ENCODE peak calls at places on chromosomes 11 and 22, in six cellular contexts. C is HepG2, L is H1, W is K562, V is SK-N-SH, U is HL-60. P is an unnamed sample.

GRCh38 chr11:87331273-87331672 is 293.5 kb downstream of the TMEM135 start:
- DNase-seq in U (no peak), W (no peak), L (no peak), V (no peak), C (no peak), P (no peak)

GRCh38 chr22:26276530-26277200 is 107.4 kb downstream of the SEZ6L start:
- DNase-seq in V (no peak), C (no peak), W (no peak), L (no peak), U (no peak), P (no peak)

GRCh38 chr11:235998-236773 is at the start of gene SIRT3:
- DNase-seq in L (peak), U (peak), W (peak), V (peak), C (peak), P (peak)

GRCh38 chr11:131235328-131236298 is 134.8 kb upstream of the NTM start:
- DNase-seq in U (no peak), C (no peak), L (no peak), V (peak), W (no peak), P (no peak)

GRCh38 chr11:33970984-33971466 is 79.1 kb upstream of the LMO2 start:
- DNase-seq in V (peak), U (peak), C (peak), L (peak), W (peak), P (no peak)

GRCh38 chr11:3865388-3866193 is 10.1 kb downstream of the STIM1 start:
- DNase-seq in W (peak), C (no peak), L (no peak), V (no peak), U (peak), P (no peak)

GRCh38 chr11:12968836-12969235 is 40.3 kb upstream of the RASSF10 start:
- DNase-seq in L (no peak), V (no peak), W (no peak), U (no peak), C (no peak), P (no peak)

GRCh38 chr11:45885274-45885920 is at the start of gene MAPK8IP1:
- DNase-seq in U (no peak), C (peak), V (peak), W (peak), L (peak), P (no peak)

GRCh38 chr22:22394589-22394988 is 114.0 kb downstream of the ZNF280B start:
- DNase-seq in U (no peak), W (peak), L (no peak), V (no peak), C (no peak), P (no peak)

GRCh38 chr11:97740783-97741151 is 1280.0 kb upstream of the CNTN5 start:
- DNase-seq in V (peak), U (no peak), L (no peak), C (no peak), W (no peak), P (no peak)

GRCh38 chr11:119169272-119169719 is 771 bp downstream of the NLRX1 start:
- DNase-seq in V (no peak), W (no peak), L (peak), C (peak), U (peak), P (no peak)

GRCh38 chr11:126175261-126175885 is 36.1 kb downstream of the RPUSD4 start:
- DNase-seq in W (no peak), U (no peak), C (no peak), V (no peak), L (no peak), P (no peak)

GRCh38 chr22:39559456-39560105 is 11.0 kb upstream of the CACNA1I start:
- DNase-seq in U (no peak), V (peak), C (no peak), W (peak), L (peak), P (no peak)

GRCh38 chr11:32152821-32153220 is 61.9 kb downstream of the RCN1 start:
- DNase-seq in V (no peak), L (no peak), U (no peak), C (no peak), W (no peak), P (no peak)

GRCh38 chr11:22343411-22344032 is 5.3 kb downstream of the SLC17A6 start:
- DNase-seq in W (no peak), V (no peak), C (no peak), L (peak), U (no peak), P (no peak)

GRCh38 chr11:96341237-96342130 is 1.5 kb downstream of the MAML2 start:
- DNase-seq in W (peak), V (peak), C (peak), U (no peak), L (peak), P (no peak)

GRCh38 chr11:24391165-24391564 is 105.7 kb upstream of the LUZP2 start:
- DNase-seq in W (no peak), V (no peak), L (no peak), U (no peak), C (no peak), P (no peak)

GRCh38 chr11:60710482-60710881 is 11.1 kb downstream of the MS4A8 start:
- DNase-seq in C (no peak), W (no peak), U (no peak), L (peak), V (no peak), P (no peak)

GRCh38 chr11:35009191-35009940 is 92.9 kb downstream of the PDHX start:
- DNase-seq in U (no peak), W (no peak), V (no peak), C (peak), L (no peak), P (no peak)

GRCh38 chr22:31616315-31616980 is 45.6 kb downstream of the PISD start:
- DNase-seq in U (peak), C (peak), L (no peak), V (no peak), W (no peak), P (no peak)

GRCh38 chr11:10622957-10623787 is 54.7 kb upstream of the LYVE1 start:
- DNase-seq in U (peak), V (no peak), L (peak), C (no peak), W (no peak), P (no peak)

GRCh38 chr11:76512851-76513653 is 68.2 kb downstream of the EMSY start:
- DNase-seq in V (peak), L (no peak), C (no peak), U (no peak), W (no peak), P (no peak)

GRCh38 chr11:111836766-111837165 is 34.6 kb downstream of the ALG9 start:
- DNase-seq in U (no peak), V (no peak), L (no peak), W (no peak), C (no peak), P (peak)

GRCh38 chr22:36770116-36770945 is 5.6 kb downstream of the IFT27 start:
- DNase-seq in L (no peak), U (no peak), C (no peak), V (no peak), W (no peak), P (no peak)

GRCh38 chr11:122141757-122142156 is 25.7 kb upstream of the BLID start:
- DNase-seq in U (no peak), V (no peak), L (no peak), W (no peak), C (no peak), P (no peak)

GRCh38 chr22:37275134-37275533 is 7.2 kb upstream of the CYTH4 start:
- DNase-seq in L (no peak), U (no peak), V (no peak), W (no peak), C (no peak), P (no peak)

GRCh38 chr22:36737776-36738175 is 34.2 kb upstream of the CACNG2 start:
- DNase-seq in U (no peak), L (no peak), V (no peak), W (no peak), C (no peak), P (no peak)

GRCh38 chr11:61893981-61894380 is 2.6 kb upstream of the FADS3 start:
- DNase-seq in W (no peak), U (no peak), C (no peak), V (no peak), L (no peak), P (no peak)

GRCh38 chr11:104776501-104777170 is 121.6 kb downstream of the CASP12 start:
- DNase-seq in L (no peak), W (no peak), C (no peak), V (no peak), U (no peak), P (no peak)

DNA sequence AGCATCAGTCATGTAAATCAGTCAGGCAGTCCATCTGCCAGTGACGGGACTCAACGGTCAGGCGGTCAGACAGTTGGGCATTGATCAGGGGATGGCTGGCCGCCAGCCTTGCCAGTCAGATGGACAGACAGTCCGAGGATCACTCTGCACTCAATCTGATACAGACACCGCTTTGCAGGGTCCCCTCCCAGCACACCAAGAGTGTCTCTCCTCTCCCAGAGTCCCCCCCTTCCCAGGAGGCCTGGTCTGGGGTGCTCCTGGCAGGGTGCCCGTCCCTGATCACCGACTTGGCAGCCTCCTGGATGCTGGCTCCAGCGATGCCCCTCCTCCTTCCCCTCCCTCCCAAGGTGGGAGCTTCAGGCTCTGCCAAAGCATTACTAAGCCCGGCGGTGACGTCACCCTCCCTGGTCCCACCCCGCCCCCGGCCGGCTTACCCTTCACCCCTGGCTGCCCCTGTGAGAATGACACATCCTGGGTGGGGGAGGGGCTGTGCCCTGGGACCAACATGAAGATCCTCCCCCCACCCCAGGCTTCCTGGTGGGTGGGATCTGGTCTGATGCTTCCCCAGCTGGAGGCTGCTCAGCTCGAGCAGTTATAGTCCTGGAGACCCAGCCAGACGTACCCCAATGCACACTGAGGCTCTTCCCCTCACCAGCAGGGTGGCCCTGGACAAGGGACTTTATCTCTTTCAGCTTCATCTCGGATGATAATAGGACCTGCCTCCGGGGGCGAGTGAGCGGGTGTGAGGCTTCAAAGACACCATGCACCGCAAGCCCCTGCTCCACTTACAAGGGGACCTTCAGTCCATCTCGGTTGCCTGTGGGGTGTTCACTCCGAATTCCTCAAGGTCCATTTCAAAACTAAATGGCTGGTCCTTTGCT is 69.2 kb downstream of the CD82 start:
- DNase-seq in W (peak), L (peak), V (peak), C (no peak), U (no peak), P (no peak)
- TF ChIP-seq GABPA in W (no peak), L (no peak), V (no peak), C (no peak), U (no peak), P (no peak)

GRCh38 chr11:128845334-128845780 is 21.7 kb downstream of the KCNJ1 start:
- DNase-seq in W (no peak), L (no peak), U (peak), V (no peak), C (no peak), P (no peak)
- TF ChIP-seq GABPA in W (no peak), L (no peak), U (no peak), V (no peak), C (no peak), P (no peak)

GRCh38 chr11:114623720-114624119 is 28.1 kb upstream of the NXPE4 start:
- DNase-seq in L (no peak), C (no peak), W (no peak), V (no peak), U (no peak), P (no peak)
- TF ChIP-seq GABPA in L (no peak), C (no peak), W (no peak), V (no peak), U (no peak), P (no peak)

DNA sequence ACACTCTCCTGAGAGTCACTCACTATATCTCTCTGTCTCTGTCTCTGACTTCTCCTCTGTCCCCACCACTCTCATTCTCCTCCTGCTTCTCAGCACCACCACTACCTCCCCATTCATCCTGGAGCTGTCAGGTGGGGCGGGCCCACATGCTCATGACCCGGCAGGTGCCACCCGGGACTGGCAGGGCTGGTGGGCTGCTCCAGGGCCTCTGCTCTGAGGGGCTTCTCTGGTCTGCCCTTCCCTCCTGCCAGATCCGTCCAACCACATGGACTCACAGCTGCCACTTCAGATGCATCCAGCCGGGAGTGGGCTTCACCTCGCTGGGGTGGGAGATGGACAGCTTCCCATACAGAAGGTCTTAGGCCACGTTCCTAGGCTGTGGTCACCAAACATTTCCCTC is 4.8 kb upstream of the EMID1 start:
- DNase-seq in W (no peak), C (no peak), L (no peak), V (no peak), U (no peak), P (no peak)
- TF ChIP-seq GABPA in W (no peak), C (no peak), L (no peak), V (no peak), U (no peak), P (no peak)

GRCh38 chr22:47835726-47836125 is 1073.3 kb downstream of the TBC1D22A start:
- DNase-seq in C (peak), L (no peak), W (no peak), V (no peak), U (no peak), P (no peak)
- TF ChIP-seq GABPA in C (no peak), L (no peak), W (no peak), V (no peak), U (no peak), P (no peak)